ENCODE peak calls at places on chromosomes 12 and 14, in four cellular contexts. B is keratinocyte, Y is hepatocyte, O is astrocyte. M is an unnamed sample. For H3K4me1, the result is how much of the 10 kb centered on the place peaks cover.

GRCh38 chr12:118714051-118714460 is 267.3 kb upstream of the SRRM4 start:
- DNase-seq in B (no peak), Y (peak), O (no peak), M (peak)

GRCh38 chr12:99746538-99746937 is 99.0 kb downstream of the GARIN6 start:
- DNase-seq in B (no peak), Y (no peak), O (no peak), M (peak)

GRCh38 chr12:82596484-82596883 is 90.2 kb upstream of the TMTC2 start:
- DNase-seq in B (no peak), Y (no peak), O (no peak), M (no peak)

GRCh38 chr12:33588082-33588712 is 148.6 kb upstream of the SYT10 start:
- DNase-seq in B (no peak), Y (peak), O (peak), M (peak)

GRCh38 chr12:93050026-93050747 is 121.1 kb upstream of the EEA1 start:
- DNase-seq in B (no peak), Y (no peak), O (peak), M (peak)

GRCh38 chr12:95959107-95959506 is 16.0 kb downstream of the AMDHD1 start:
- DNase-seq in B (no peak), Y (no peak), O (no peak), M (peak)

GRCh38 chr14:51004352-51004800 is 60.1 kb upstream of the PYGL start:
- DNase-seq in B (no peak), Y (no peak), O (no peak), M (no peak)

GRCh38 chr12:74689071-74689655 is 151.5 kb downstream of the ATXN7L3B start:
- DNase-seq in B (no peak), Y (peak), O (peak), M (peak)

GRCh38 chr12:131493068-131493826 is 217.6 kb upstream of the SFSWAP start:
- DNase-seq in B (no peak), Y (no peak), O (no peak), M (no peak)

GRCh38 chr14:51852541-51852940 is 7.9 kb upstream of the GNG2 start:
- DNase-seq in B (no peak), Y (no peak), O (no peak), M (no peak)

GRCh38 chr12:126488786-126489185 is 1423.6 kb downstream of the AACS start:
- DNase-seq in B (no peak), Y (no peak), O (no peak), M (no peak)

GRCh38 chr14:92792885-92793284 is 1.2 kb upstream of the GOLGA5 start:
- DNase-seq in B (no peak), Y (no peak), O (no peak), M (peak)

GRCh38 chr12:22286569-22286968 is 47.9 kb downstream of the ST8SIA1 start:
- DNase-seq in B (no peak), Y (no peak), O (peak), M (no peak)

GRCh38 chr12:108110844-108111243 is 18.2 kb upstream of the WSCD2 start:
- DNase-seq in B (no peak), Y (no peak), O (no peak), M (no peak)

GRCh38 chr12:119229837-119230236 is 51.1 kb downstream of the HSPB8 start:
- DNase-seq in B (no peak), Y (peak), O (peak), M (peak)

GRCh38 chr12:112418596-112419268 is at the start of gene PTPN11:
- DNase-seq in B (no peak), Y (peak), O (peak), M (peak)

GRCh38 chr14:77906446-77906845 is 106.5 kb downstream of the ADCK1 start:
- DNase-seq in B (no peak), Y (no peak), O (no peak), M (no peak)

GRCh38 chr12:52121848-52122838 is 42.6 kb downstream of the SMIM41 start:
- DNase-seq in B (no peak), Y (peak), O (no peak), M (peak)

GRCh38 chr12:103852498-103852992 is 11.5 kb upstream of the NT5DC3 start:
- DNase-seq in B (no peak), Y (peak), O (peak), M (peak)

GRCh38 chr14:89858084-89858483 is 96.4 kb downstream of the EFCAB11 start:
- DNase-seq in B (peak), Y (peak), O (peak), M (no peak)

GRCh38 chr14:53109688-53110041 is 43.5 kb downstream of the DDHD1 start:
- DNase-seq in B (no peak), Y (no peak), O (no peak), M (no peak)

GRCh38 chr12:94621662-94622359 is 28.5 kb downstream of the TMCC3 start:
- DNase-seq in B (no peak), Y (peak), O (peak), M (peak)

GRCh38 chr14:22807432-22808087 is 7.7 kb downstream of the SLC7A7 start:
- DNase-seq in B (no peak), Y (peak), O (no peak), M (no peak)

GRCh38 chr12:70609739-70610491 is 27.3 kb downstream of the PTPRB start:
- DNase-seq in B (no peak), Y (peak), O (no peak), M (peak)

GRCh38 chr12:31850268-31850667 is 108.9 kb upstream of the RESF1 start:
- DNase-seq in B (no peak), Y (no peak), O (no peak), M (no peak)

GRCh38 chr12:31855427-31855826 is 103.8 kb upstream of the RESF1 start:
- DNase-seq in B (no peak), Y (no peak), O (no peak), M (no peak)

GRCh38 chr12:31849090-31849687 is 110.0 kb upstream of the RESF1 start:
- DNase-seq in B (no peak), Y (no peak), O (peak), M (peak)

GRCh38 chr12:31853977-31854376 is 105.2 kb upstream of the RESF1 start:
- DNase-seq in B (no peak), Y (peak), O (no peak), M (no peak)

GRCh38 chr12:31853520-31853919 is 105.7 kb upstream of the RESF1 start:
- DNase-seq in B (no peak), Y (no peak), O (no peak), M (no peak)
- TF ChIP-seq CTCF in B (no peak), Y (no peak), O (no peak), M (no peak)

GRCh38 chr14:94562019-94562418 is 777 bp downstream of the SERPINA4 start:
- DNase-seq in B (no peak), Y (no peak), O (no peak), M (no peak)

GRCh38 chr14:94561656-94562010 is 391 bp downstream of the SERPINA4 start:
- DNase-seq in B (no peak), Y (no peak), O (no peak), M (no peak)

GRCh38 chr14:94560291-94560665 is 964 bp upstream of the SERPINA4 start:
- DNase-seq in B (no peak), Y (no peak), O (no peak), M (no peak)

GRCh38 chr14:94559638-94560290 is 1.5 kb upstream of the SERPINA4 start:
- DNase-seq in B (no peak), Y (no peak), O (no peak), M (no peak)

GRCh38 chr14:94560782-94561655 is at the start of gene SERPINA4:
- DNase-seq in B (no peak), Y (peak), O (no peak), M (no peak)
- H3K4me1 ChIP-seq in B (under half), Y (under half), O (under half), M (under half)

GRCh38 chr14:74618078-74618952 is 6.3 kb upstream of the LTBP2 start:
- DNase-seq in B (peak), Y (no peak), O (peak), M (peak)

GRCh38 chr14:74620923-74621322 is 8.9 kb upstream of the LTBP2 start:
- DNase-seq in B (no peak), Y (no peak), O (no peak), M (no peak)

GRCh38 chr14:74620497-74620921 is 8.5 kb upstream of the LTBP2 start:
- DNase-seq in B (peak), Y (no peak), O (peak), M (peak)

GRCh38 chr14:74621556-74621955 is 9.5 kb upstream of the LTBP2 start:
- DNase-seq in B (no peak), Y (no peak), O (no peak), M (no peak)

GRCh38 chr14:74619672-74620131 is 7.7 kb upstream of the LTBP2 start:
- DNase-seq in B (no peak), Y (peak), O (peak), M (peak)
- H2AFZ ChIP-seq in B (no peak), Y (no peak), O (no peak), M (no peak)

DNA sequence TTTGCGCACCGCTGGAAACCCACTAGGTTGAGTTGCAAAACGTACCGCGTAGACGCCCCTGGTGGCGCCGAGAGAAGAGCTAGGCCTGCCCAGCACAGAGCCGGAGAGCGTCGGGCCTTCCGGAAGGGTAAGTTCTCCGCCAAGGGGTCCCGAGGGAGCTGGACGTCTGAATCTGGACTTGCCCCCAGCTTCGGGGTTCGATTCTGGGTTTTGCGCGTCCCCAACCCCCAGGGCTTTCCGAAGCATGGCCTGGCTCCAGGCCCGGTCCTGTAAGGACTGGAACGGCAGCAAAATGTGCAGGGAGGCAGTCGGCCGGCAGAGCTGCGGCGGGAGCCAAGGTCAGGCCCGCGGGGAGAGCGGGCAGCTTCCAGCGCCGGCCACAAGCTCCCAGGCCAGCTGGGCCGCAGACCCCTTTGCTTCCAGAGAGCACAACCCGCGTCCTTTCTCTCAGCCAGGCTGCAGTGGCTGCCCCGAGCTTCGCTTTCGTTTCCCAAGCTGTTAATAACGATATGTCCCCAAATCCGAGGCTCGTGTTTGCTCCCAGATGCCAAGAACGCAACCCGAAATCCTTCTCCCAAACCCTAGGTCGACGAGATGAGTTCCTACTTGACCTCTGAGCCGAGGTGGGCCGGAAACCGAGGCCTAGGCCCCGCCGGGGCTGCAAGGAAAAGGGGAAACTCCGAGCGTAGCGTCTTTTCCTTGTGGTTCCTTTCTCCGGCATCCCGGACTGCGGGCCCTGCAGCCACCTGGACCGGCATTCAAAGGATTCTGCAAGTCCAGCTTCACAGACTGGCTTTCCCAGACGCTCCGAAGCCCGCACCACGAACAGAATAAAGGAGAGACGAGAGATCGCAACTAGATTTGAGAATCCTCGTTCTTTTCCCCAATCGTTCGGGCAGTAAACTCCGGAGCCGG is 3.2 kb upstream of the TBX5 start:
- DNase-seq in B (no peak), Y (no peak), O (no peak), M (no peak)
- TF ChIP-seq CTCF in B (no peak), Y (no peak), O (no peak), M (no peak)